ENCODE peak calls at places on chromosomes 1 and 21, in eight cellular contexts. G, Z, T, A, F, R, P and E are unnamed samples.

GRCh38 chr21:26782754-26783153 is 62.5 kb downstream of the ADAMTS1 start:
- DNase-seq in F (no peak), T (no peak), R (no peak), Z (no peak), A (no peak), P (no peak), G (no peak), E (no peak)

GRCh38 chr1:204465469-204466415 is 28.9 kb downstream of the PIK3C2B start:
- DNase-seq in P (no peak), R (no peak), F (no peak), A (peak), Z (no peak), G (no peak), T (no peak), E (no peak)

GRCh38 chr1:230424440-230425251 is 1.5 kb downstream of the PGBD5 start:
- DNase-seq in T (no peak), A (no peak), Z (no peak), G (no peak), P (peak), F (no peak), R (no peak), E (peak)

GRCh38 chr21:17295997-17296396 is 216.8 kb upstream of the CXADR start:
- DNase-seq in P (no peak), T (no peak), A (no peak), F (no peak), Z (no peak), G (no peak), R (no peak), E (no peak)

GRCh38 chr1:248576219-248576980 is 1.8 kb upstream of the OR2T34 start:
- DNase-seq in F (no peak), A (no peak), P (no peak), T (no peak), G (no peak), Z (no peak), R (no peak), E (no peak)

GRCh38 chr1:163709636-163710035 is 387.9 kb downstream of the NUF2 start:
- DNase-seq in R (no peak), T (no peak), F (no peak), Z (no peak), P (no peak), A (no peak), G (no peak), E (no peak)

GRCh38 chr1:6638226-6638625 is 13.6 kb downstream of the THAP3 start:
- DNase-seq in G (no peak), T (no peak), R (no peak), F (no peak), Z (no peak), P (no peak), A (no peak), E (no peak)

GRCh38 chr1:40132383-40133121 is 28.6 kb upstream of the RLF start:
- DNase-seq in A (no peak), P (no peak), T (no peak), G (no peak), R (no peak), Z (no peak), F (no peak), E (no peak)

GRCh38 chr1:2279210-2279639 is 51.1 kb downstream of the SKI start:
- DNase-seq in G (no peak), F (no peak), R (peak), T (peak), Z (peak), A (peak), P (peak), E (peak)

GRCh38 chr1:212430955-212431394 is 1.7 kb upstream of the NENF start:
- DNase-seq in Z (no peak), T (no peak), A (no peak), P (no peak), F (no peak), R (no peak), G (no peak), E (no peak)

GRCh38 chr1:175390081-175390481 is 197.5 kb upstream of the KIAA0040 start:
- DNase-seq in A (no peak), Z (no peak), R (no peak), P (no peak), F (no peak), T (no peak), G (no peak), E (no peak)

GRCh38 chr1:7941437-7941793 is 776 bp upstream of the TNFRSF9 start:
- DNase-seq in G (no peak), Z (no peak), F (no peak), R (no peak), T (no peak), A (no peak), P (no peak), E (no peak)

GRCh38 chr1:940121-941026 is 16.7 kb downstream of the SAMD11 start:
- DNase-seq in A (peak), Z (no peak), R (peak), T (no peak), G (peak), F (peak), P (no peak), E (peak)

GRCh38 chr1:23588749-23589505 is 29.6 kb upstream of the ID3 start:
- DNase-seq in T (no peak), G (no peak), F (no peak), R (no peak), Z (no peak), A (no peak), P (no peak), E (no peak)

GRCh38 chr21:35963920-35964451 is 96.3 kb downstream of the SETD4 start:
- DNase-seq in F (no peak), A (no peak), G (no peak), Z (no peak), P (no peak), R (no peak), T (no peak), E (no peak)

GRCh38 chr21:36254106-36254941 is 65.7 kb upstream of the MORC3 start:
- DNase-seq in Z (no peak), G (no peak), T (no peak), P (no peak), A (no peak), R (no peak), F (no peak), E (no peak)

GRCh38 chr1:161099090-161099802 is 1.1 kb downstream of the KLHDC9 start:
- DNase-seq in T (no peak), F (no peak), A (no peak), P (no peak), Z (no peak), G (no peak), R (no peak), E (no peak)

GRCh38 chr21:31558839-31559367 is 100.6 kb upstream of the SOD1 start:
- DNase-seq in P (peak), T (peak), G (peak), Z (peak), F (peak), R (peak), A (peak), E (peak)

GRCh38 chr1:27561126-27561899 is 42.6 kb downstream of the AHDC1 start:
- DNase-seq in R (no peak), F (no peak), G (no peak), Z (no peak), P (no peak), A (no peak), T (no peak), E (no peak)

GRCh38 chr1:35192056-35192852 is 691 bp downstream of the SFPQ start:
- DNase-seq in R (peak), A (peak), P (peak), G (peak), F (peak), Z (peak), T (peak), E (peak)

GRCh38 chr1:38929476-38929875 is 12.2 kb downstream of the RHBDL2 start:
- DNase-seq in Z (no peak), A (no peak), P (no peak), R (no peak), T (no peak), G (no peak), F (no peak), E (peak)

GRCh38 chr1:43874716-43875115 is 58.9 kb upstream of the ARTN start:
- DNase-seq in Z (no peak), A (no peak), R (no peak), T (no peak), G (no peak), P (no peak), F (no peak), E (no peak)

GRCh38 chr1:156963621-156964020 is 43.2 kb downstream of the LRRC71 start:
- DNase-seq in A (no peak), T (peak), G (peak), R (no peak), P (no peak), F (no peak), Z (no peak), E (no peak)

GRCh38 chr1:228088586-228089498 is 6.3 kb downstream of the ARF1 start:
- DNase-seq in G (no peak), P (no peak), F (no peak), Z (peak), T (peak), R (no peak), A (no peak), E (no peak)

GRCh38 chr1:234111458-234112142 is 207.1 kb downstream of the SLC35F3 start:
- DNase-seq in T (no peak), R (no peak), Z (peak), F (peak), A (peak), G (no peak), P (peak), E (peak)

GRCh38 chr21:17802568-17802967 is 16.6 kb downstream of the C21orf91 start:
- DNase-seq in F (no peak), P (no peak), G (no peak), T (no peak), A (no peak), Z (no peak), R (no peak), E (no peak)

GRCh38 chr1:235697517-235697916 is 47.9 kb upstream of the GNG4 start:
- DNase-seq in F (no peak), Z (no peak), G (no peak), R (no peak), A (no peak), P (no peak), T (no peak), E (no peak)

GRCh38 chr1:45490121-45490622 is 791 bp downstream of the TESK2 start:
- DNase-seq in P (peak), F (no peak), Z (no peak), G (no peak), T (peak), R (no peak), A (no peak), E (no peak)

GRCh38 chr1:20552728-20553571 is 577 bp downstream of the FAM43B start:
- DNase-seq in G (no peak), F (no peak), Z (peak), R (no peak), P (peak), A (peak), T (no peak), E (peak)

GRCh38 chr1:19400189-19400588 is 85.2 kb downstream of the CAPZB start:
- DNase-seq in F (no peak), P (no peak), A (peak), Z (no peak), G (no peak), R (no peak), T (no peak), E (no peak)

GRCh38 chr1:221097479-221098281 is 218.4 kb downstream of the HLX start:
- DNase-seq in T (no peak), F (no peak), G (no peak), A (no peak), Z (no peak), P (no peak), R (no peak), E (no peak)

GRCh38 chr21:44815225-44815624 is 2.6 kb downstream of the SUMO3 start:
- DNase-seq in T (no peak), R (no peak), Z (no peak), P (no peak), G (no peak), F (no peak), A (no peak), E (no peak)

GRCh38 chr1:12276225-12276624 is 46.4 kb downstream of the VPS13D start:
- DNase-seq in G (no peak), F (no peak), T (no peak), R (no peak), P (peak), Z (no peak), A (peak), E (peak)
- TF ChIP-seq CTCF in G (no peak), F (peak), T (peak), R (peak), P (peak), Z (peak), A (peak), E (peak)

GRCh38 chr1:208117410-208117809 is 126.8 kb downstream of the PLXNA2 start:
- DNase-seq in P (no peak), G (no peak), R (no peak), A (peak), T (no peak), F (no peak), Z (no peak), E (no peak)
- TF ChIP-seq CTCF in P (no peak), G (no peak), R (no peak), A (no peak), T (no peak), F (no peak), Z (no peak), E (no peak)

GRCh38 chr1:86811539-86811938 is 102.4 kb downstream of the SELENOF start:
- DNase-seq in Z (peak), T (no peak), G (no peak), R (no peak), A (no peak), P (no peak), F (no peak), E (no peak)
- TF ChIP-seq CTCF in Z (peak), T (no peak), G (no peak), R (no peak), A (no peak), P (no peak), F (peak), E (no peak)

GRCh38 chr1:10980094-10980577 is 32.3 kb upstream of the TARDBP start:
- DNase-seq in G (no peak), F (peak), P (peak), A (peak), R (no peak), Z (peak), T (no peak), E (peak)
- TF ChIP-seq CTCF in G (no peak), F (peak), P (no peak), A (peak), R (no peak), Z (peak), T (no peak), E (no peak)

DNA sequence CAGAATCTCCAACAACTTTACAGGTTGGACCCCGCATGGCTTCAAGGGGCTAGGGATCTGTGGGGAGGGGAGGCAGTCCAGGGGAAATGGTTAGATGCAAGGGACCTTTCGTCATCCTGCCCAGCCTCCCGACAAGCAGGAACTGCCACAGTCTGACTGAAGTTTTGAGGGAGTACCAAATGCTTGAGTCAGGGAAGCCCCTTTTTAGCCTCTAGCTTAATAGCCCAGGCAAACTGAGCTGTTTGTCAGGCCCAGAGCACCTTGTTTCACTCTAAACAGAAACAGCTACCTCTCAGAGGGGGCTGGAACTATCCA is 1.1 kb downstream of the TOR3A start:
- DNase-seq in Z (no peak), P (no peak), R (no peak), G (peak), A (no peak), T (no peak), F (no peak), E (no peak)
- TF ChIP-seq CTCF in Z (no peak), P (no peak), R (no peak), G (no peak), A (no peak), T (no peak), F (no peak), E (no peak)

GRCh38 chr1:81471255-81471654 is 329.5 kb upstream of the ADGRL2 start:
- DNase-seq in T (no peak), F (no peak), A (no peak), P (no peak), Z (no peak), G (no peak), R (no peak), E (no peak)
- TF ChIP-seq CTCF in T (no peak), F (no peak), A (no peak), P (no peak), Z (no peak), G (no peak), R (no peak), E (no peak)

GRCh38 chr1:183551924-183552323 is 38.3 kb downstream of the NCF2 start:
- DNase-seq in G (no peak), A (no peak), Z (no peak), F (no peak), R (no peak), P (no peak), T (peak), E (no peak)
- TF ChIP-seq CTCF in G (no peak), A (no peak), Z (no peak), F (no peak), R (no peak), P (no peak), T (no peak), E (no peak)

GRCh38 chr1:84689514-84690396 is 506 bp downstream of the SSX2IP start:
- DNase-seq in T (peak), Z (peak), F (no peak), R (peak), P (peak), G (no peak), A (peak), E (peak)
- TF ChIP-seq CTCF in T (peak), Z (no peak), F (peak), R (no peak), P (no peak), G (no peak), A (peak), E (no peak)